ENCODE peak calls at places on chromosome 15, in five cellular contexts. J is Karpas-422, F is astrocyte, W is AG09309, K is OCI-LY7. Z is an unnamed sample.

GRCh38 chr15:81504170-81504905 is 130.3 kb upstream of the TMC3 start:
- DNase-seq in F (peak), K (no peak), J (no peak), W (no peak), Z (peak)

GRCh38 chr15:64274541-64274940 is 81.4 kb downstream of the CSNK1G1 start:
- DNase-seq in W (no peak), F (no peak), K (peak), J (no peak), Z (no peak)

GRCh38 chr15:66882251-66883020 is 180.4 kb downstream of the SMAD6 start:
- DNase-seq in F (peak), K (no peak), W (peak), J (no peak), Z (peak)

GRCh38 chr15:62665449-62665848 is 377.1 kb upstream of the TPM1 start:
- DNase-seq in J (no peak), K (no peak), F (peak), W (peak), Z (peak)

GRCh38 chr15:66993090-66993489 is 72.3 kb upstream of the SMAD3 start:
- DNase-seq in J (no peak), F (no peak), K (no peak), W (no peak), Z (no peak)

GRCh38 chr15:61752001-61752400 is 308.2 kb downstream of the VPS13C start:
- DNase-seq in F (no peak), J (no peak), W (no peak), K (no peak), Z (no peak)

GRCh38 chr15:71342658-71343057 is 227.4 kb downstream of the THSD4 start:
- DNase-seq in F (no peak), K (no peak), W (no peak), J (no peak), Z (no peak)

GRCh38 chr15:40136470-40136869 is 24.4 kb upstream of the BUB1B start:
- DNase-seq in J (no peak), F (no peak), K (no peak), W (no peak), Z (no peak)

GRCh38 chr15:66411190-66411589 is 24.5 kb downstream of the MAP2K1 start:
- DNase-seq in K (peak), J (no peak), F (no peak), W (no peak), Z (no peak)

Z was measured in fibroblast of villous mesenchyme.